ENCODE peak calls at places on chromosomes 1 and 21, in eight cellular contexts. Q is left ventricle myocardium inferior, Z is cardiac muscle cell, V is dorsolateral prefrontal cortex, N is hepatocyte, P is OCI-LY7, B is A549, K is IMR-90. G is an unnamed sample.

GRCh38 chr1:112954945-112955677 is 885 bp downstream of the SLC16A1 start:
- DNase-seq in Q (peak), B (peak), V (peak), K (peak), N (peak), P (peak), Z (peak), G (peak)

GRCh38 chr1:91791691-91792392 is 94.1 kb downstream of the TGFBR3 start:
- DNase-seq in Z (no peak), P (no peak), N (no peak), B (no peak), V (no peak), K (no peak), Q (no peak), G (no peak)

GRCh38 chr1:94202241-94202640 is 35.1 kb downstream of the ARHGAP29 start:
- DNase-seq in V (no peak), P (no peak), K (no peak), N (no peak), Q (no peak), Z (no peak), B (no peak), G (no peak)

GRCh38 chr1:77796695-77797405 is 17.4 kb downstream of the MIGA1 start:
- DNase-seq in Z (no peak), P (no peak), V (peak), N (no peak), K (no peak), Q (no peak), B (no peak), G (no peak)

GRCh38 chr1:101112051-101112770 is 86.6 kb upstream of the DPH5 start:
- DNase-seq in N (no peak), B (no peak), P (peak), Q (peak), V (no peak), K (no peak), Z (peak), G (peak)

GRCh38 chr1:182617734-182618288 is 13.6 kb upstream of the RGS16 start:
- DNase-seq in B (no peak), P (no peak), V (no peak), N (no peak), K (peak), Q (no peak), Z (peak), G (no peak)

GRCh38 chr1:231690072-231690471 is 63.5 kb downstream of the DISC1 start:
- DNase-seq in V (no peak), Q (no peak), P (no peak), Z (no peak), N (no peak), K (no peak), B (no peak), G (no peak)

GRCh38 chr1:181645171-181645570 is 161.9 kb downstream of the CACNA1E start:
- DNase-seq in Q (no peak), B (no peak), V (no peak), P (no peak), Z (no peak), K (no peak), N (no peak), G (no peak)

GRCh38 chr21:33732038-33732437 is 89.7 kb downstream of the ITSN1 start:
- DNase-seq in K (no peak), P (no peak), N (no peak), Q (no peak), B (no peak), Z (no peak), V (no peak), G (no peak)

GRCh38 chr21:37266515-37267221 is 466 bp downstream of the VPS26C start:
- DNase-seq in Z (peak), V (no peak), Q (no peak), K (peak), P (peak), N (peak), B (no peak), G (no peak)

GRCh38 chr1:3061566-3061965 is 7.4 kb upstream of the PRDM16 start:
- DNase-seq in B (no peak), P (no peak), N (no peak), K (no peak), Q (no peak), V (no peak), Z (no peak), G (no peak)

GRCh38 chr1:81834921-81835698 is 34.4 kb downstream of the ADGRL2 start:
- DNase-seq in K (peak), P (no peak), V (no peak), B (no peak), N (no peak), Z (peak), Q (peak), G (no peak)

GRCh38 chr1:233114159-233114558 is 163.7 kb downstream of the NTPCR start:
- DNase-seq in Q (no peak), K (peak), N (no peak), Z (peak), B (peak), P (no peak), V (no peak), G (no peak)

GRCh38 chr21:27580276-27580675 is 613.4 kb upstream of the ADAMTS5 start:
- DNase-seq in N (no peak), B (no peak), Z (no peak), Q (no peak), P (no peak), V (no peak), K (peak), G (no peak)

GRCh38 chr1:60914982-60915381 is 167.4 kb upstream of the NFIA start:
- DNase-seq in B (no peak), Q (no peak), P (no peak), N (no peak), V (no peak), K (no peak), Z (no peak), G (no peak)

GRCh38 chr1:89523597-89524368 is 846 bp upstream of the LRRC8B start:
- DNase-seq in P (peak), Z (peak), Q (peak), N (peak), V (peak), B (peak), K (peak), G (peak)

GRCh38 chr1:117009132-117009531 is 7.6 kb downstream of the CD101 start:
- DNase-seq in K (no peak), B (no peak), Z (peak), P (no peak), V (no peak), Q (no peak), N (no peak), G (no peak)

GRCh38 chr21:42644223-42645208 is 8.9 kb upstream of the PDE9A start:
- DNase-seq in P (no peak), V (no peak), Q (no peak), K (peak), B (no peak), N (no peak), Z (no peak), G (no peak)
- TF ChIP-seq CTCF in P (no peak), V (no peak), Q (no peak), K (no peak), B (no peak), N (no peak), Z (no peak), G (no peak)

DNA sequence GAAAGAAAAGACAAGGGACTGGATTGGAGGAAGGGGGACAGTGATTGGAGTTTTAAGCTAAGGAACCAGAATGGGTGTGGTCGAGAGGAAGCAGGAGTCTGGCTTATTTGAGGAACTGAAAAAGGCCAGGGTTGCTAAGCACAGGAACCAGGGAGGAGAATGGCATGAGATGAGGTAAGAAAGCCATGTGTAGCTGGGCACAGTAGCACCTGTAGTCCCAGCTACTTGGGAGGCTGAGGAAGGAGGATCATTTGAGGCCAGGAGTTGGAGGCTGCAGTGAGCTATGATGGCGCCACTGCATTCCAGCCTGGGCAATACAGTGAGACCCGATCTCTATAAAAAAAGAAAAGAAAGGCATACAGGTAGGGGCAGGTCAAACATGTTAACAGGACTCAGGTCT is 8.1 kb upstream of the KHDRBS1 start:
- DNase-seq in Z (no peak), B (no peak), K (no peak), Q (no peak), P (peak), V (no peak), N (no peak), G (no peak)
- H3K27ac ChIP-seq in Z (no peak), B (no peak), K (no peak), Q (no peak), P (no peak), V (no peak), N (no peak), G (no peak)

GRCh38 chr1:15876357-15876756 is 28.9 kb downstream of the SPEN start:
- DNase-seq in V (no peak), B (peak), Z (no peak), N (peak), P (no peak), Q (no peak), K (no peak), G (no peak)
- TF ChIP-seq CTCF in V (no peak), B (peak), Z (peak), N (no peak), P (no peak), Q (peak), K (no peak), G (no peak)

GRCh38 chr1:216902669-216903388 is 179.6 kb upstream of the ESRRG start:
- DNase-seq in V (no peak), P (no peak), K (peak), Q (no peak), N (no peak), B (no peak), Z (peak), G (no peak)

GRCh38 chr1:216905052-216905580 is 181.9 kb upstream of the ESRRG start:
- DNase-seq in B (no peak), N (peak), P (no peak), V (no peak), Q (no peak), Z (no peak), K (no peak), G (no peak)

GRCh38 chr1:216905781-216906180 is 182.6 kb upstream of the ESRRG start:
- DNase-seq in B (no peak), N (no peak), V (no peak), Z (no peak), K (no peak), P (no peak), Q (no peak), G (no peak)

GRCh38 chr1:216904457-216904856 is 181.2 kb upstream of the ESRRG start:
- DNase-seq in B (no peak), Z (peak), P (no peak), Q (no peak), V (no peak), N (peak), K (no peak), G (no peak)

GRCh38 chr1:216903389-216903754 is 180.1 kb upstream of the ESRRG start:
- DNase-seq in K (peak), Q (no peak), P (no peak), V (peak), Z (peak), B (no peak), N (peak), G (no peak)
- H3K27ac ChIP-seq in K (no peak), Q (no peak), P (no peak), V (no peak), Z (peak), B (no peak), N (peak), G (no peak)

DNA sequence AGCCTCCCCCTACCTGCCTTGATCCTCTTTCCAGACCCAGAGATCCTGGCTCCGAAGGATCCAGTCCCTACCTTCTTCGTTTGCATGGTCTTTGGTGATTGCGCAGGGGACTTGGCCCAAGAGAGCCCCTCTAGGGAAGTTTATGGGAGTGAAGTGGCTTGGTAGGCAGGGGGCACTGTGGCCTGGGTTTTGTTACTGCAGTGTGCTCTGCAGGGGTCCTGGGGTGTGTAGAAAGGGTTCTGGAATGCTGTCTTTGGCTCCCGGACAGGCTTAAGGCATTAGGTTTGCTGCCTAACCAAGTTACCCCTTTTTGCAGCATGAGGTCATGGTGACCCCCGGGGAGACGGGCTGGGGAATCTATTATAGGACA is 3.8 kb downstream of the ATP8B2 start:
- DNase-seq in K (no peak), Z (no peak), P (no peak), V (no peak), Q (no peak), N (no peak), B (no peak), G (no peak)
- TF ChIP-seq CTCF in K (peak), Z (peak), P (peak), V (peak), Q (no peak), N (peak), B (no peak), G (no peak)